ENCODE peak calls at places on chromosomes 13 and 19, in six cellular contexts. C is astrocyte; S is caudate nucleus; D is stimulated activated effector memory CD8-positive, alpha-beta T cell treated with anti-CD3 and anti-CD28 coated beads, Interleukin-12 subunit alpha, Interleukin-12 subunit beta, amount 100 ng/mL, for 72 hours; Y is progenitor cell of endocrine pancreas; A is GDM1. I is an unnamed sample.

GRCh38 chr19:19061491-19061890 is 2.3 kb upstream of the SLC25A42 start:
- DNase-seq in A (no peak), D (no peak), Y (no peak), C (no peak), S (no peak), I (no peak)

GRCh38 chr19:1657632-1658445 is 5.4 kb upstream of the TCF3 start:
- DNase-seq in D (no peak), A (no peak), Y (no peak), C (no peak), S (no peak), I (no peak)

GRCh38 chr19:35563207-35563829 is at the start of gene ATP4A:
- DNase-seq in D (no peak), S (no peak), A (no peak), Y (no peak), C (no peak), I (no peak)

GRCh38 chr19:19217110-19217509 is 5.4 kb downstream of the NCAN start:
- DNase-seq in D (no peak), Y (no peak), S (no peak), A (no peak), C (no peak), I (no peak)

GRCh38 chr19:38869160-38869835 is 8.8 kb downstream of the RINL start:
- DNase-seq in D (no peak), Y (no peak), C (no peak), A (no peak), S (peak), I (no peak)

GRCh38 chr19:39144487-39145071 is 19.0 kb downstream of the PAK4 start:
- DNase-seq in C (peak), A (peak), S (no peak), Y (no peak), D (no peak), I (no peak)

GRCh38 chr13:97391201-97391600 is 42.8 kb upstream of the RAP2A start:
- DNase-seq in D (no peak), S (no peak), C (peak), Y (no peak), A (no peak), I (no peak)

GRCh38 chr13:110326263-110326904 is 19.3 kb downstream of the COL4A2 start:
- DNase-seq in A (no peak), C (no peak), S (no peak), D (no peak), Y (no peak), I (no peak)

GRCh38 chr13:73681015-73681414 is 453.2 kb downstream of the KLF12 start:
- DNase-seq in C (no peak), S (no peak), A (no peak), D (no peak), Y (no peak), I (no peak)

GRCh38 chr13:100514788-100515409 is 73.7 kb downstream of the GGACT start:
- DNase-seq in D (peak), A (peak), Y (peak), S (peak), C (peak), I (peak)

GRCh38 chr13:28534801-28535200 is 39.9 kb upstream of the FLT1 start:
- DNase-seq in Y (no peak), S (no peak), D (no peak), A (no peak), C (no peak), I (no peak)

GRCh38 chr19:38736413-38737280 is 7.6 kb downstream of the CAPN12 start:
- DNase-seq in D (no peak), S (no peak), A (no peak), Y (peak), C (no peak), I (peak)

GRCh38 chr13:59623516-59623915 is 540.2 kb downstream of the DIAPH3 start:
- DNase-seq in D (no peak), Y (no peak), S (no peak), A (no peak), C (no peak), I (no peak)

GRCh38 chr19:54517483-54517882 is 14.9 kb downstream of the LAIR2 start:
- DNase-seq in C (peak), D (peak), A (peak), Y (no peak), S (no peak), I (peak)